ENCODE peak calls at places on chromosome 5, in ten cellular contexts. E is hepatocyte; Q is pancreas; L is left ventricle myocardium inferior; S is neural progenitor cell; H is CD8-positive, alpha-beta T cell; Z is esophagus muscularis mucosa; C is foreskin keratinocyte; D is uterus; Y is PC-3. R is an unnamed sample. For H3K4me1, the result is how much of the 10 kb centered on the place peaks cover.

GRCh38 chr5:23330726-23331125 is 176.7 kb upstream of the PRDM9 start:
- DNase-seq in Y (peak), C (peak), D (no peak), L (no peak), H (no peak), Q (no peak), E (no peak), S (no peak), Z (no peak), R (no peak)

GRCh38 chr5:132473019-132473531 is 17.5 kb downstream of the IRF1 start:
- DNase-seq in L (peak), Z (no peak), D (no peak), Y (no peak), Q (peak), S (no peak), C (no peak), E (no peak), H (peak), R (no peak)

GRCh38 chr5:55440188-55440646 is 94.5 kb downstream of the PLPP1 start:
- DNase-seq in C (no peak), S (peak), Y (no peak), E (no peak), Z (no peak), H (no peak), L (no peak), Q (no peak), D (peak), R (no peak)

GRCh38 chr5:132498686-132499271 is 8.2 kb upstream of the IRF1 start:
- DNase-seq in C (no peak), D (no peak), E (peak), H (no peak), Y (peak), L (no peak), S (no peak), Q (no peak), Z (peak), R (no peak)

GRCh38 chr5:56638768-56639238 is 176.5 kb upstream of the MAP3K1 start:
- DNase-seq in L (no peak), S (no peak), Y (no peak), H (no peak), Z (no peak), Q (no peak), E (peak), D (no peak), C (peak), R (no peak)

GRCh38 chr5:173917788-173918786 is 29.9 kb downstream of the CPEB4 start:
- DNase-seq in D (peak), C (peak), H (peak), Y (peak), L (no peak), Q (peak), S (peak), E (peak), Z (no peak), R (no peak)

GRCh38 chr5:160048131-160048530 is 39.2 kb downstream of the TTC1 start:
- DNase-seq in S (no peak), H (no peak), Z (no peak), D (no peak), Q (no peak), E (no peak), Y (no peak), C (no peak), L (no peak), R (no peak)

GRCh38 chr5:7673658-7674057 is 177.3 kb downstream of the CFAP90 start:
- DNase-seq in E (no peak), C (no peak), L (no peak), Z (no peak), Q (no peak), H (no peak), Y (no peak), D (no peak), S (no peak), R (no peak)

GRCh38 chr5:108339220-108339619 is 42.7 kb downstream of the FBXL17 start:
- DNase-seq in Y (peak), C (no peak), L (no peak), Z (no peak), D (no peak), H (no peak), E (no peak), Q (no peak), S (no peak), R (no peak)

GRCh38 chr5:108623826-108624225 is 123.9 kb upstream of the FER start:
- DNase-seq in H (no peak), Q (no peak), C (peak), Y (no peak), L (no peak), E (no peak), S (no peak), Z (no peak), D (no peak), R (no peak)

GRCh38 chr5:113162770-113163169 is 186.2 kb downstream of the DCP2 start:
- DNase-seq in S (no peak), D (no peak), H (no peak), Q (no peak), C (peak), Y (peak), Z (no peak), L (no peak), E (no peak), R (no peak)

GRCh38 chr5:28328691-28329090 is 1290.3 kb upstream of the CDH9 start:
- DNase-seq in D (no peak), H (no peak), Y (no peak), Q (no peak), E (no peak), S (no peak), C (peak), Z (no peak), L (no peak), R (no peak)

GRCh38 chr5:146813748-146814147 is 64.8 kb downstream of the PPP2R2B start:
- DNase-seq in Z (no peak), C (no peak), E (no peak), Q (no peak), L (no peak), D (no peak), Y (no peak), S (no peak), H (no peak), R (no peak)

GRCh38 chr5:17081142-17081541 is 136.3 kb upstream of the BASP1 start:
- DNase-seq in Q (no peak), C (no peak), Z (no peak), Y (no peak), H (no peak), S (no peak), E (no peak), D (no peak), L (no peak), R (no peak)

GRCh38 chr5:92908952-92909351 is 672.1 kb downstream of the NR2F1-AS1 start:
- DNase-seq in L (no peak), E (no peak), D (no peak), C (no peak), Y (no peak), S (no peak), Z (no peak), H (no peak), Q (no peak), R (no peak)

GRCh38 chr5:92911293-92911692 is 669.7 kb downstream of the NR2F1-AS1 start:
- DNase-seq in H (no peak), D (no peak), S (no peak), Q (no peak), Y (no peak), E (no peak), C (no peak), Z (no peak), L (no peak), R (no peak)

GRCh38 chr5:92907914-92908606 is 673.0 kb downstream of the NR2F1-AS1 start:
- DNase-seq in H (no peak), S (no peak), Y (no peak), E (no peak), L (no peak), C (no peak), D (no peak), Q (no peak), Z (no peak), R (no peak)

GRCh38 chr5:92911851-92912250 is 669.2 kb downstream of the NR2F1-AS1 start:
- DNase-seq in D (no peak), Q (no peak), L (no peak), Z (no peak), E (no peak), H (no peak), C (no peak), S (no peak), Y (no peak), R (no peak)

GRCh38 chr5:92909545-92909962 is 671.5 kb downstream of the NR2F1-AS1 start:
- DNase-seq in S (peak), Q (no peak), Z (no peak), C (no peak), H (no peak), L (no peak), D (no peak), E (peak), Y (peak), R (no peak)
- TF ChIP-seq CTCF in S (peak), Q (no peak), Z (peak), C (peak), H (no peak), L (peak), D (no peak), E (peak), Y (peak), R (no peak)

GRCh38 chr5:176738851-176739250 is 71.5 kb upstream of the UNC5A start:
- DNase-seq in E (no peak), Z (no peak), Q (peak), Y (no peak), S (no peak), H (peak), D (no peak), C (no peak), L (no peak), R (no peak)
- H3K4me1 ChIP-seq in E (under half), Z (under half), Q (under half), Y (under half), S (half or more), H (under half), D (under half), C (under half), L (under half), R (under half)

GRCh38 chr5:43646997-43647396 is 44.0 kb downstream of the NNT start:
- DNase-seq in Z (no peak), D (no peak), C (no peak), L (no peak), Y (no peak), Q (no peak), S (no peak), E (no peak), H (no peak), R (no peak)
- TF ChIP-seq CTCF in Z (no peak), D (no peak), C (no peak), L (no peak), Y (peak), Q (no peak), S (peak), E (no peak), H (no peak), R (peak)

GRCh38 chr5:1342268-1342667 is 2.6 kb downstream of the CLPTM1L start:
- DNase-seq in H (no peak), C (no peak), Z (no peak), D (no peak), Q (no peak), E (no peak), L (no peak), Y (no peak), S (no peak), R (no peak)

GRCh38 chr5:1338518-1339070 is 6.3 kb downstream of the CLPTM1L start:
- DNase-seq in E (no peak), C (no peak), S (no peak), H (no peak), Z (no peak), L (no peak), Y (no peak), Q (peak), D (no peak), R (no peak)

GRCh38 chr5:1343315-1343751 is 1.6 kb downstream of the CLPTM1L start:
- DNase-seq in Z (no peak), E (no peak), D (no peak), Q (no peak), H (no peak), L (no peak), Y (no peak), S (no peak), C (no peak), R (no peak)

GRCh38 chr5:1343931-1344901 is 683 bp downstream of the CLPTM1L start:
- DNase-seq in Y (no peak), H (no peak), S (peak), E (peak), Z (no peak), C (no peak), D (no peak), L (no peak), Q (peak), R (no peak)

GRCh38 chr5:1341863-1342262 is 3.0 kb downstream of the CLPTM1L start:
- DNase-seq in C (no peak), Q (no peak), Y (no peak), S (no peak), D (no peak), L (no peak), Z (no peak), H (no peak), E (no peak), R (no peak)
- H3K4me1 ChIP-seq in C (under half), Q (under half), Y (under half), S (under half), D (under half), L (under half), Z (under half), H (under half), E (under half), R (under half)